ENCODE peak calls at places on chromosome 22, in nine cellular contexts. One of them, this sample, is unnamed.

GRCh38 chr22:29799217-29799680 is 32.1 kb downstream of the UQCR10 start:
- DNase-seq in myocyte: peak
- DNase-seq in nephron progenitor cell: no peak
- DNase-seq in KBM-7: peak
- DNase-seq in dorsolateral prefrontal cortex: peak
- DNase-seq in nucleus accumbens: peak
- DNase-seq in ACHN: peak
- DNase-seq in stimulated activated CD8-positive, alpha-beta memory T cell treated with anti-CD3 and anti-CD28 coated beads, Interleukin-2, amount 100 ng/mL, for 48 hours: no peak
- DNase-seq in RCC 7860: peak
- DNase-seq in this sample: peak

GRCh38 chr22:17190702-17191101 is 28.5 kb downstream of the ADA2 start:
- DNase-seq in myocyte: no peak
- DNase-seq in nephron progenitor cell: no peak
- DNase-seq in KBM-7: no peak
- DNase-seq in dorsolateral prefrontal cortex: no peak
- DNase-seq in nucleus accumbens: no peak
- DNase-seq in ACHN: no peak
- DNase-seq in stimulated activated CD8-positive, alpha-beta memory T cell treated with anti-CD3 and anti-CD28 coated beads, Interleukin-2, amount 100 ng/mL, for 48 hours: no peak
- DNase-seq in RCC 7860: no peak
- DNase-seq in this sample: no peak

GRCh38 chr22:43555561-43556515 is 144.0 kb downstream of the MPPED1 start:
- DNase-seq in myocyte: no peak
- DNase-seq in nephron progenitor cell: no peak
- DNase-seq in KBM-7: no peak
- DNase-seq in dorsolateral prefrontal cortex: no peak
- DNase-seq in nucleus accumbens: no peak
- DNase-seq in ACHN: no peak
- DNase-seq in stimulated activated CD8-positive, alpha-beta memory T cell treated with anti-CD3 and anti-CD28 coated beads, Interleukin-2, amount 100 ng/mL, for 48 hours: no peak
- DNase-seq in RCC 7860: no peak
- DNase-seq in this sample: no peak

GRCh38 chr22:24506802-24507438 is 11.8 kb downstream of the UPB1 start:
- DNase-seq in myocyte: no peak
- DNase-seq in nephron progenitor cell: no peak
- DNase-seq in KBM-7: no peak
- DNase-seq in dorsolateral prefrontal cortex: peak
- DNase-seq in nucleus accumbens: no peak
- DNase-seq in ACHN: no peak
- DNase-seq in stimulated activated CD8-positive, alpha-beta memory T cell treated with anti-CD3 and anti-CD28 coated beads, Interleukin-2, amount 100 ng/mL, for 48 hours: no peak
- DNase-seq in RCC 7860: no peak
- DNase-seq in this sample: no peak

GRCh38 chr22:39177791-39178190 is 25.3 kb upstream of the CBX7 start:
- DNase-seq in myocyte: no peak
- DNase-seq in nephron progenitor cell: no peak
- DNase-seq in KBM-7: no peak
- DNase-seq in dorsolateral prefrontal cortex: no peak
- DNase-seq in nucleus accumbens: no peak
- DNase-seq in ACHN: no peak
- DNase-seq in stimulated activated CD8-positive, alpha-beta memory T cell treated with anti-CD3 and anti-CD28 coated beads, Interleukin-2, amount 100 ng/mL, for 48 hours: no peak
- DNase-seq in RCC 7860: no peak
- DNase-seq in this sample: no peak

GRCh38 chr22:25148149-25148691 is 51.4 kb upstream of the CRYBB3 start:
- DNase-seq in myocyte: no peak
- DNase-seq in nephron progenitor cell: peak
- DNase-seq in KBM-7: no peak
- DNase-seq in dorsolateral prefrontal cortex: no peak
- DNase-seq in nucleus accumbens: no peak
- DNase-seq in ACHN: no peak
- DNase-seq in stimulated activated CD8-positive, alpha-beta memory T cell treated with anti-CD3 and anti-CD28 coated beads, Interleukin-2, amount 100 ng/mL, for 48 hours: no peak
- DNase-seq in RCC 7860: no peak
- DNase-seq in this sample: no peak

GRCh38 chr22:27370987-27371386 is 430.6 kb downstream of the MN1 start:
- DNase-seq in myocyte: no peak
- DNase-seq in nephron progenitor cell: no peak
- DNase-seq in KBM-7: no peak
- DNase-seq in dorsolateral prefrontal cortex: no peak
- DNase-seq in nucleus accumbens: no peak
- DNase-seq in ACHN: no peak
- DNase-seq in stimulated activated CD8-positive, alpha-beta memory T cell treated with anti-CD3 and anti-CD28 coated beads, Interleukin-2, amount 100 ng/mL, for 48 hours: no peak
- DNase-seq in RCC 7860: no peak
- DNase-seq in this sample: no peak

GRCh38 chr22:35930933-35931332 is 97.7 kb downstream of the RBFOX2 start:
- DNase-seq in myocyte: peak
- DNase-seq in nephron progenitor cell: no peak
- DNase-seq in KBM-7: peak
- DNase-seq in dorsolateral prefrontal cortex: no peak
- DNase-seq in nucleus accumbens: no peak
- DNase-seq in ACHN: peak
- DNase-seq in stimulated activated CD8-positive, alpha-beta memory T cell treated with anti-CD3 and anti-CD28 coated beads, Interleukin-2, amount 100 ng/mL, for 48 hours: no peak
- DNase-seq in RCC 7860: peak
- DNase-seq in this sample: no peak

GRCh38 chr22:46367707-46368191 is 32.2 kb downstream of the TRMU start:
- DNase-seq in myocyte: peak
- DNase-seq in nephron progenitor cell: peak
- DNase-seq in KBM-7: peak
- DNase-seq in dorsolateral prefrontal cortex: no peak
- DNase-seq in nucleus accumbens: no peak
- DNase-seq in ACHN: peak
- DNase-seq in stimulated activated CD8-positive, alpha-beta memory T cell treated with anti-CD3 and anti-CD28 coated beads, Interleukin-2, amount 100 ng/mL, for 48 hours: peak
- DNase-seq in RCC 7860: peak
- DNase-seq in this sample: no peak

GRCh38 chr22:44755956-44756361 is 3.6 kb downstream of the ARHGAP8 start:
- DNase-seq in myocyte: no peak
- DNase-seq in nephron progenitor cell: no peak
- DNase-seq in KBM-7: no peak
- DNase-seq in dorsolateral prefrontal cortex: no peak
- DNase-seq in nucleus accumbens: no peak
- DNase-seq in ACHN: no peak
- DNase-seq in stimulated activated CD8-positive, alpha-beta memory T cell treated with anti-CD3 and anti-CD28 coated beads, Interleukin-2, amount 100 ng/mL, for 48 hours: no peak
- DNase-seq in RCC 7860: no peak
- DNase-seq in this sample: no peak

GRCh38 chr22:39620924-39621690 is 50.6 kb downstream of the CACNA1I start:
- DNase-seq in myocyte: no peak
- DNase-seq in nephron progenitor cell: no peak
- DNase-seq in KBM-7: no peak
- DNase-seq in dorsolateral prefrontal cortex: no peak
- DNase-seq in nucleus accumbens: no peak
- DNase-seq in ACHN: no peak
- DNase-seq in stimulated activated CD8-positive, alpha-beta memory T cell treated with anti-CD3 and anti-CD28 coated beads, Interleukin-2, amount 100 ng/mL, for 48 hours: no peak
- DNase-seq in RCC 7860: no peak
- DNase-seq in this sample: no peak

GRCh38 chr22:44566911-44567310 is 68.9 kb upstream of the RTL6 start:
- DNase-seq in myocyte: no peak
- DNase-seq in nephron progenitor cell: no peak
- DNase-seq in KBM-7: no peak
- DNase-seq in dorsolateral prefrontal cortex: peak
- DNase-seq in nucleus accumbens: no peak
- DNase-seq in ACHN: no peak
- DNase-seq in stimulated activated CD8-positive, alpha-beta memory T cell treated with anti-CD3 and anti-CD28 coated beads, Interleukin-2, amount 100 ng/mL, for 48 hours: no peak
- DNase-seq in RCC 7860: no peak
- DNase-seq in this sample: peak

This sample was measured in posterior cingulate gyrus.